ENCODE peak calls at places on chromosomes 12 and 14, in five cellular contexts. G is CD8-positive, alpha-beta T cell; H is colonic mucosa; U is tibial artery; I is Panc1. D is an unnamed sample. For H3K27me3 and H3K36me3, the result is how much of the 10 kb centered on the place peaks cover.

GRCh38 chr12:117218149-117218548 is 27.9 kb upstream of the FBXO21 start:
- DNase-seq in U (no peak), G (no peak), H (no peak), I (no peak), D (no peak)

GRCh38 chr14:27553820-27554219 is 956.0 kb upstream of the NOVA1 start:
- DNase-seq in I (no peak), G (no peak), U (no peak), H (no peak), D (no peak)

GRCh38 chr14:24074625-24075484 is 3.5 kb downstream of the CPNE6 start:
- DNase-seq in I (no peak), U (no peak), H (no peak), G (peak), D (no peak)

GRCh38 chr12:106865685-106866084 is 90.0 kb upstream of the TMEM263 start:
- DNase-seq in I (no peak), U (no peak), H (no peak), G (no peak), D (no peak)

GRCh38 chr14:105660816-105661531 is 134.6 kb downstream of the TMEM121 start:
- DNase-seq in I (no peak), U (peak), G (no peak), H (no peak), D (no peak)

GRCh38 chr12:41981758-41982157 is 162.9 kb downstream of the GXYLT1 start:
- DNase-seq in H (no peak), G (no peak), I (no peak), U (no peak), D (no peak)

GRCh38 chr14:99327050-99327449 is 55.1 kb upstream of the BCL11B start:
- DNase-seq in G (no peak), I (no peak), U (no peak), H (peak), D (no peak)

GRCh38 chr12:125382896-125383295 is 317.7 kb downstream of the AACS start:
- DNase-seq in U (no peak), H (no peak), I (no peak), G (no peak), D (no peak)

GRCh38 chr12:101051901-101052550 is 158.0 kb downstream of the SLC5A8 start:
- DNase-seq in U (no peak), I (no peak), H (peak), G (no peak), D (no peak)

GRCh38 chr12:127829974-127830543 is 436.9 kb upstream of the TMEM132C start:
- DNase-seq in I (no peak), H (no peak), G (no peak), U (no peak), D (no peak)

GRCh38 chr12:29961231-29961630 is 177.5 kb upstream of the TMTC1 start:
- DNase-seq in H (no peak), G (no peak), U (no peak), I (no peak), D (no peak)

GRCh38 chr12:128891856-128892255 is 38.6 kb downstream of the GLT1D1 start:
- DNase-seq in H (no peak), U (no peak), G (no peak), I (no peak), D (no peak)

GRCh38 chr14:73780391-73780790 is 66.2 kb upstream of the PNMA1 start:
- DNase-seq in H (no peak), G (no peak), I (no peak), U (no peak), D (no peak)

GRCh38 chr12:49664591-49665146 is 41.3 kb downstream of the PRPF40B start:
- DNase-seq in I (no peak), U (no peak), H (no peak), G (no peak), D (no peak)

GRCh38 chr14:104787736-104788532 is 7.6 kb downstream of the AKT1 start:
- DNase-seq in G (peak), H (no peak), U (no peak), I (no peak), D (no peak)

GRCh38 chr12:30806989-30807694 is 52.4 kb upstream of the CAPRIN2 start:
- DNase-seq in I (peak), U (no peak), G (no peak), H (peak), D (no peak)

GRCh38 chr14:96893966-96894622 is 96.9 kb downstream of the VRK1 start:
- DNase-seq in U (no peak), H (no peak), G (no peak), I (no peak), D (no peak)

GRCh38 chr14:97337670-97338069 is 540.5 kb downstream of the VRK1 start:
- DNase-seq in U (no peak), I (no peak), G (no peak), H (no peak), D (no peak)

GRCh38 chr12:80936642-80937390 is 918 bp downstream of the LIN7A start:
- DNase-seq in G (no peak), H (peak), I (no peak), U (peak), D (no peak)

GRCh38 chr14:75063013-75063412 is 811 bp downstream of the ACYP1 start:
- DNase-seq in H (no peak), G (no peak), I (no peak), U (no peak), D (no peak)

GRCh38 chr12:81558031-81558430 is 201.1 kb downstream of the PPFIA2 start:
- DNase-seq in I (no peak), H (no peak), U (no peak), G (no peak), D (no peak)

GRCh38 chr12:5736527-5736926 is 208.5 kb downstream of the ANO2 start:
- DNase-seq in G (no peak), H (no peak), I (no peak), U (no peak), D (no peak)

GRCh38 chr12:96447256-96447655 is 42.1 kb upstream of the CFAP54 start:
- DNase-seq in G (no peak), I (no peak), H (no peak), U (no peak), D (no peak)

GRCh38 chr14:35221462-35221861 is 70.7 kb upstream of the PSMA6 start:
- DNase-seq in U (no peak), I (no peak), H (no peak), G (no peak), D (no peak)

GRCh38 chr12:72547593-72547992 is 275.4 kb downstream of the TRHDE start:
- DNase-seq in U (no peak), H (no peak), I (no peak), G (no peak), D (no peak)

GRCh38 chr12:30867415-30867814 is 59.1 kb upstream of the TSPAN11 start:
- DNase-seq in G (no peak), H (no peak), U (no peak), I (no peak), D (no peak)

GRCh38 chr12:9673404-9674225 is 4.1 kb downstream of the CLEC2D start:
- DNase-seq in I (no peak), G (peak), H (peak), U (peak), D (peak)

GRCh38 chr12:122028601-122029560 is 7.2 kb downstream of the BCL7A start:
- DNase-seq in H (no peak), G (peak), U (no peak), I (no peak), D (no peak)

GRCh38 chr12:22032732-22033131 is 13.3 kb upstream of the CMAS start:
- DNase-seq in H (no peak), I (no peak), G (no peak), U (no peak), D (no peak)
- H3K27me3 ChIP-seq in H (under half), I (under half), G (under half), U (under half), D (under half)

GRCh38 chr12:43807361-43807760 is 1.2 kb upstream of the TWF1 start:
- DNase-seq in U (no peak), H (no peak), I (no peak), G (no peak), D (no peak)
- H3K27ac ChIP-seq in U (peak), H (no peak), I (peak), G (peak), D (peak)

GRCh38 chr14:103718572-103718971 is 3.0 kb downstream of the ZFYVE21 start:
- DNase-seq in H (no peak), G (peak), U (no peak), I (no peak), D (no peak)

GRCh38 chr14:103723176-103724081 is 7.8 kb downstream of the ZFYVE21 start:
- DNase-seq in H (peak), G (no peak), U (peak), I (no peak), D (no peak)

GRCh38 chr14:103724116-103724515 is 8.5 kb downstream of the ZFYVE21 start:
- DNase-seq in U (peak), H (no peak), G (peak), I (no peak), D (no peak)

GRCh38 chr14:103719766-103720165 is 4.2 kb downstream of the ZFYVE21 start:
- DNase-seq in I (no peak), G (peak), U (no peak), H (no peak), D (no peak)

GRCh38 chr14:103721334-103722120 is 5.9 kb downstream of the ZFYVE21 start:
- DNase-seq in U (no peak), G (no peak), H (no peak), I (no peak), D (no peak)
- H3K36me3 ChIP-seq in U (under half), G (under half), H (under half), I (under half), D (under half)

GRCh38 chr12:54134395-54134794 is 54.4 kb downstream of the SMUG1 start:
- DNase-seq in H (no peak), I (no peak), U (no peak), G (no peak), D (no peak)

GRCh38 chr12:54134850-54135249 is 53.9 kb downstream of the SMUG1 start:
- DNase-seq in G (no peak), I (no peak), H (no peak), U (no peak), D (no peak)

GRCh38 chr12:54131641-54132280 is 57.0 kb downstream of the SMUG1 start:
- DNase-seq in H (no peak), U (no peak), G (no peak), I (no peak), D (no peak)

GRCh38 chr12:54133663-54134375 is 55.0 kb downstream of the SMUG1 start:
- DNase-seq in I (no peak), U (no peak), H (no peak), G (no peak), D (no peak)

GRCh38 chr12:54132979-54133378 is 55.8 kb downstream of the SMUG1 start:
- DNase-seq in I (no peak), U (no peak), G (no peak), H (no peak), D (no peak)
- H3K27me3 ChIP-seq in I (under half), U (under half), G (under half), H (under half), D (under half)

GRCh38 chr12:43402431-43402830 is 149.6 kb downstream of the ADAMTS20 start:
- DNase-seq in H (no peak), I (no peak), U (no peak), G (no peak), D (no peak)

GRCh38 chr12:43406797-43407196 is 145.2 kb downstream of the ADAMTS20 start:
- DNase-seq in U (no peak), I (no peak), H (no peak), G (no peak), D (no peak)

DNA sequence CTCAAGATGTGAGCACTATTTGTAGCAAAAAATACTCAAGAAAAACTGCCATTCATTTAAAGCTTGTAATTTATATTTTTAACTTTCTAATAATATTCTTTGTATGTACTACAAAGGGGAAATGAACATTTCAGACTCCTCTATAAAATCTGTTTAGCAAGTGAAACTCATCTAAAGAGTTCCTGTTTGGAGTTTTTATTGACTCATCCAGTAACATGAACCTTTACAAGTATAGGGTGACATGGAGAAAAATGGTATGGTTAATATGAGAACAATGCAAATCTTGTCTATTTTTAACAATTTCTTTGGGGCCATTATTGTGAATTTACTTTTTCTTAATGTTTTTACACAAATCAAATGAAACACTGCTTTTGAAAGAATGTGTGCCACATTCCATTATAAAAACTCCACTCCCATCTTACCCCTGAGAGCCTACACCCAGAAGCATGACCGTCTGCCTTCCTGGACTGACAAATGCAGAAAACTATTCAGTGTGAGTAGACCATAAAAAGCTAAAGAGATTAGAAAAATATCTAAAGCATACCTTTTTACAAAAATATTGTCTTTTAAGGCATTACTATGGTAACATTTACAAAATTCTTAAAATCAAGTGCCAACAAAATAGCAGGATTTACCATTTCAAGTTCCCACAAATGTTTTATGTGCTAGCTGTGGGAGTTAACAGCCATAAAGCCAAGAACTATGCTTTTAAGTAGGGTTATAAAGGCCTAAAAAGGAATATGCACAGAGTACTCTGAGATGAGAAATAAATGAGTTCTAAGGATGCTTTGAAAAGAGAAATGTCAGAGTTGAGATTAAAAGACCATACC is 144.0 kb downstream of the ADAMTS20 start:
- DNase-seq in U (no peak), I (no peak), H (no peak), G (no peak), D (no peak)
- H3K27ac ChIP-seq in U (no peak), I (no peak), H (no peak), G (no peak), D (no peak)

DNA sequence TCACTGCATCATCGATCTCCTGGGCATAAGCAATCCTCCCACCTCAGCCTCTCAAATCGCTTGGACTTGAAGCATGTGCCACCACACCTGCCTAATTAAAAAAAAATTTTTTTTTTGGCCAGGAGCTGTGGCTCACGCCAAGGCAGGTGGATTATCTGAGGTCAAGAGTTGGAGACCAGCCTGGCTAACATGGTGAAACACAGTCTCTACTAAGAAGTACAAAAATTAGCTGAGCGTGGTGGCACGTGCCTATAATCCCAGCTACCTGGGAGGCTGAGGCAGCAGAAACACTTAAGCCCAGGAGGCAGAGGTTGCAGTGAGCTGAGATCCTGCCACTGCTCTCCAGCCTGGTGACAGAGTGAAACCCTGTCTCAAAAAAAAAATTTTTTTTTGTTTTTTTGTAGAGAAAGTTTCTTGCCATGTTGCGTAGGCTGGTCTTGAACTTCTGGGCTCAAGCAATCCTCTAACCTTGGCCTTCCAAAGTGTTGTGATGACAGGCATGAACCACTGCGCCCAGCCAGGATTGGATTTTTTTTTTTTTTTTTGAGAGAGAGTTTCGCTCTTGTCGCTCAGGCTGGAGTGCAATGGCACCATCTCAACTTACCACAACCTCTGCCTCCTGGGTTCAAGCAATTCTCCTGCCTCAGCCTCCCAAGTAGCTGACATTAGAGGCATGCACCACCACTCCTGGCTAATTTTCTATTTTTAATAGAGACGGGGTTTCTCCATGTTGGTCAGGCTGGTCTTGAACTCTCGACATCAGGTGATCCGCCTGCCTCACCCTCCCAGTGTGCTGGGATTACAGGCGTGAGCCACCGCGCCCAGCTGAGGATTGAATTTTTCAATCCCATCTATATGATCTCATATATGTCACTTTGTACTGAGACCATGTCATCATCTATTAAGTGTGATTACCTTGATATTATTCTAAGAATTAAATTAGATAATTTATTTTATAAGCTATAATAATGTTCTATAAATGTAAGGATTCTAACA is 12.4 kb downstream of the SLC2A3 start:
- DNase-seq in H (no peak), I (no peak), U (no peak), G (no peak), D (no peak)
- H3K36me3 ChIP-seq in H (under half), I (under half), U (half or more), G (half or more), D (half or more)

DNA sequence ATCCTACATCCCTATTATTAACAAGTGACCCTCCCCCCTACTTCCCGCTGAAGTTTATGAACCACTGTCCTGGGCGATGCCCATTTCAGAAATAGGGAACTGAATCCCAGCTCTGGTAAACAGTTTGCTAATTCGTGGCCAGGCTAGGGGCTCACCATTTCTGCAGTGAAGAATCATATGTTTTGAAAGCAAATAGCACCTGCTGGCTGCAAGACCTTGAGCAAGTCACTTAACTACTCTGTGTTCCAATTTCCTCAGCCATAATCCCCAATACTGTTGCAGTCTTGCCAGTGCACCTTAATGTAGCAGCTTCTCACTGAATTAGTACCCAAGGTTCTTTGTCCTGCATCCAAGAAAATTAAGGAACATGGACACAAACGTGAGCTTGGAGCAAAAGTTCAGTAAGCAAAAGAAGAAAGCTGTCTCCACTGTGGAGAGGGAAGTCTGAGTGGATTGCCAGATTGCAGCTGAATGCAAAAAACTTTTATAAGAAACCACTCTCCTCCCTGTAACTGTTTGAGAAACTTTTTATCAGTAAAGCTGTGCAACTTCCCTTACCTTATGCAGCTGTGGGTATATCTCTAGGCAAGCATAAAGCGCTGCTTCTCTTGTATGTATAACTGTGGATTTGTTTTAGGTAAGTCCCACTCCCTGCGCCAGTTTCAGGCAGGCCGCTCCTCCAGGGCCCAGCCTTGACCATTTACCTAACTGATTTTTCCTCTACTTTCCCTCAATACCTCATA is 824 bp downstream of the OAS1 start:
- DNase-seq in G (no peak), U (no peak), I (no peak), H (peak), D (no peak)
- H3K27me3 ChIP-seq in G (under half), U (under half), I (under half), H (under half), D (under half)

DNA sequence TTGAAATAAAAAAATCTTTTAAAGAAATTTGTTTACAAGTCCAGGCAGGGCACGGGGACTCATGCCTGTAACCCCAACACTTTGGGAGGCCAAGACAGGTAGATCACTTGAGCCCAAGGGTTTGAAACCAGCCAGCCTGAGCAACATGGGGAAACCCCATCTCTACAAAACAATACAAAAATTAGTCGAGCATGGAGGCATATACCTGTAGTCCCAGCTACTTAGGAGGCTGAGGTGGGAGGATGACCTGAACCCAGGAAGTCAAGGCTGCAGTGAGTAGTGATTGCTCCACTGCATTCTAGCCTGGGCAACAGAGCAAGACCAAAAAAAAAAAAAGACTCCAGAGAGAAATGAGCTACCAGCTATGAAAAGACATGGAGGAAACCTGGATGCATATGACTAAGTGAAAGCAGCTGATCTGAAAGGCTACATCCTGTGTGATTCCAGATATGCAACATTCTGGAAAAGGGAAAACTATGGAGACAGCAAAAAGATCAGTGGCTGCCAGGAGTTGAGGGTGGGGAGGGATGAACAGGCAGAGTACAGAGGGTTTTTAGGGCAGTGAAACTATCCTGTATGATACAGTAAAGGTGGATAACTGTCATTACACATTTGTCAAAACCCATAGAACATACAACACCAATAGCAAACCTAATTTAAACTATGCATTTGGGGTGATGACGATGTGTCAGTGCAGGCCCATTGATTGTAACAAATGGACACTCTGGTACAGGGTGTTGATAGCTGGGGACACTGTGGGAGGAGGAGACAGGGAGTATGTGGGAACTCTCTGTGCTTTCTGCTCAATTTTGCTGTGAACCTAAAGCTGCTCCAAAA is 59.9 kb downstream of the PRKAB1 start:
- DNase-seq in G (no peak), H (no peak), U (no peak), I (no peak), D (no peak)
- H3K27ac ChIP-seq in G (no peak), H (no peak), U (no peak), I (no peak), D (no peak)

D was measured in effector memory CD4-positive, alpha-beta T cell.